ENCODE peak calls at places on chromosome 22, in seven cellular contexts. V is HepG2, D is cardiac fibroblast, J is GM12865, T is spleen, R is fibroblast of lung, O is psoas muscle. B is an unnamed sample.

GRCh38 chr22:30208631-30209603 is 37.6 kb downstream of the LIF start:
- DNase-seq in V (peak), D (peak), J (no peak), T (no peak), R (peak), O (peak), B (peak)

GRCh38 chr22:38097557-38098409 is 12.7 kb downstream of the BAIAP2L2 start:
- DNase-seq in V (no peak), D (no peak), J (peak), T (no peak), R (no peak), O (no peak), B (no peak)

GRCh38 chr22:39114157-39114511 is 17.1 kb downstream of the APOBEC3H start:
- DNase-seq in V (no peak), D (no peak), J (no peak), T (no peak), R (no peak), O (peak), B (no peak)

GRCh38 chr22:30310881-30311771 is 15.6 kb downstream of the TBC1D10A start:
- DNase-seq in V (no peak), D (no peak), J (no peak), T (no peak), R (peak), O (peak), B (no peak)

GRCh38 chr22:37816543-37817180 is 6.5 kb upstream of the GALR3 start:
- DNase-seq in V (no peak), D (no peak), J (no peak), T (no peak), R (no peak), O (no peak), B (no peak)

GRCh38 chr22:46299101-46299500 is 2.4 kb downstream of the GTSE1 start:
- DNase-seq in V (no peak), D (no peak), J (no peak), T (peak), R (no peak), O (no peak), B (no peak)

GRCh38 chr22:26367402-26368245 is 61.4 kb upstream of the ASPHD2 start:
- DNase-seq in V (peak), D (peak), J (peak), T (no peak), R (peak), O (no peak), B (peak)

GRCh38 chr22:21727159-21727558 is 8.4 kb downstream of the YPEL1 start:
- DNase-seq in V (no peak), D (no peak), J (no peak), T (no peak), R (no peak), O (no peak), B (no peak)

GRCh38 chr22:46131151-46131587 is 19.2 kb upstream of the PPARA start:
- DNase-seq in V (no peak), D (no peak), J (no peak), T (no peak), R (no peak), O (no peak), B (no peak)

GRCh38 chr22:37607912-37608476 is 640 bp upstream of the GGA1 start:
- DNase-seq in V (no peak), D (no peak), J (no peak), T (no peak), R (no peak), O (no peak), B (no peak)

GRCh38 chr22:47865626-47866025 is 1103.2 kb downstream of the TBC1D22A start:
- DNase-seq in V (no peak), D (no peak), J (no peak), T (no peak), R (no peak), O (no peak), B (no peak)

GRCh38 chr22:47095395-47096122 is 333.1 kb downstream of the TBC1D22A start:
- DNase-seq in V (no peak), D (no peak), J (no peak), T (no peak), R (peak), O (no peak), B (no peak)

DNA sequence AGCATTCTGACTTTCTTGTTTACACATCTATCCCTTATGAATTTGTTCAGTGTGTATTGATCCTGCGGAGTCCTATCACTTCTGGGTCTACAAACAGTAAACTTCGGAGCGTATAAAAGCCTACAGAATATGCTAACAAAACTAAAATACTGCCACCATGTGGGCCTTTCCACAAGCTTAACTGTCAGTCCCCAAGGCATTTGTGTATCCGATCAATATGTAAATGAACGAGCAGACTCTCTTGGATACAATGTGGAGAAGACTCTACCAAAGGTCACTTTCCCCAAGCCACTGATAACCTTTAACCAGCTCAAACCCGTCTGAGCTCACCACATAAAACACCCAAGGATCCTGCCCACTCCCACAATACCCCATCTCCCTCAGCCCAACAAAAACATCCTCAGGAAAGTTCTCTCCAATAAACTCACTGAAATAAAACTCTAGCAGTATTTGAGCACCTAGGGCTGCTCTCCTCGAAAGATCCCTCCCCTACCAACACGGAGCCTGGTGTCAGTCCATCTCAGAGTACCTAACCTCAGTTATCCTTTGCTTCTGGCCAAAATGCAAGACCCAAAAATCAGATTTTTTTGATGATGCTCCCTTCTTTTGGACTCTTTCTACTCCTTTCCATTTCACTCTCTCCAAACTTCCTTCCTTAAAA is 17.8 kb downstream of the ADA2 start:
- DNase-seq in V (peak), D (peak), J (no peak), T (no peak), R (peak), O (peak), B (peak)
- TF ChIP-seq CTCF in V (peak), D (peak), J (no peak), T (no peak), R (peak), O (peak), B (peak)

GRCh38 chr22:48972979-48973693 is 854.5 kb downstream of the BRD1 start:
- DNase-seq in V (no peak), D (no peak), J (no peak), T (no peak), R (no peak), O (no peak), B (no peak)

GRCh38 chr22:48973694-48974041 is 854.0 kb downstream of the BRD1 start:
- DNase-seq in V (no peak), D (no peak), J (no peak), T (no peak), R (no peak), O (no peak), B (no peak)

GRCh38 chr22:48968201-48968959 is 859.3 kb downstream of the BRD1 start:
- DNase-seq in V (peak), D (no peak), J (no peak), T (peak), R (no peak), O (no peak), B (no peak)
- TF ChIP-seq CTCF in V (peak), D (no peak), J (no peak), T (no peak), R (no peak), O (no peak), B (no peak)

GRCh38 chr22:41512421-41513194 is 31.7 kb downstream of the POLR3H start:
- DNase-seq in V (peak), D (peak), J (no peak), T (no peak), R (peak), O (peak), B (peak)

GRCh38 chr22:41504397-41504796 is 35.5 kb downstream of the ACO2 start:
- DNase-seq in V (no peak), D (peak), J (peak), T (no peak), R (no peak), O (peak), B (no peak)

GRCh38 chr22:41507330-41508063 is 36.8 kb downstream of the POLR3H start:
- DNase-seq in V (no peak), D (no peak), J (no peak), T (no peak), R (no peak), O (peak), B (no peak)

GRCh38 chr22:41511521-41511968 is 32.7 kb downstream of the POLR3H start:
- DNase-seq in V (no peak), D (no peak), J (no peak), T (no peak), R (no peak), O (peak), B (peak)

GRCh38 chr22:41508770-41509170 is 35.5 kb downstream of the POLR3H start:
- DNase-seq in V (no peak), D (no peak), J (no peak), T (no peak), R (no peak), O (peak), B (no peak)
- TF ChIP-seq CTCF in V (no peak), D (peak), J (no peak), T (no peak), R (no peak), O (no peak), B (no peak)

GRCh38 chr22:19760652-19761002 is at the start of gene TBX1:
- DNase-seq in V (no peak), D (no peak), J (no peak), T (no peak), R (no peak), O (no peak), B (no peak)
- TF ChIP-seq CTCF in V (no peak), D (no peak), J (no peak), T (no peak), R (no peak), O (no peak), B (no peak)

GRCh38 chr22:19869497-19870152 is 15.0 kb upstream of the GNB1L start:
- DNase-seq in V (no peak), D (no peak), J (no peak), T (peak), R (no peak), O (peak), B (no peak)
- TF ChIP-seq CTCF in V (no peak), D (no peak), J (no peak), T (no peak), R (no peak), O (no peak), B (no peak)

GRCh38 chr22:31659246-31659645 is 2.8 kb downstream of the PISD start:
- DNase-seq in V (no peak), D (no peak), J (no peak), T (no peak), R (peak), O (no peak), B (no peak)

GRCh38 chr22:31662668-31663037 is 638 bp upstream of the PISD start:
- DNase-seq in V (no peak), D (no peak), J (no peak), T (no peak), R (no peak), O (no peak), B (no peak)

GRCh38 chr22:31661851-31662667 is at the start of gene PISD:
- DNase-seq in V (peak), D (peak), J (peak), T (peak), R (peak), O (peak), B (peak)
- TF ChIP-seq CTCF in V (no peak), D (no peak), J (no peak), T (no peak), R (no peak), O (no peak), B (no peak)

GRCh38 chr22:29032584-29032983 is 29.0 kb downstream of the C22orf31 start:
- DNase-seq in V (no peak), D (peak), J (no peak), T (no peak), R (peak), O (no peak), B (peak)

GRCh38 chr22:29030618-29031235 is 30.9 kb downstream of the C22orf31 start:
- DNase-seq in V (peak), D (peak), J (no peak), T (peak), R (peak), O (peak), B (peak)

GRCh38 chr22:29031236-29031982 is 30.2 kb downstream of the C22orf31 start:
- DNase-seq in V (peak), D (peak), J (no peak), T (no peak), R (peak), O (peak), B (peak)

GRCh38 chr22:29030016-29030617 is 31.5 kb downstream of the C22orf31 start:
- DNase-seq in V (peak), D (peak), J (no peak), T (no peak), R (peak), O (no peak), B (peak)

GRCh38 chr22:29032014-29032475 is 29.6 kb downstream of the C22orf31 start:
- DNase-seq in V (peak), D (no peak), J (no peak), T (no peak), R (no peak), O (no peak), B (no peak)
- TF ChIP-seq CTCF in V (peak), D (no peak), J (no peak), T (no peak), R (peak), O (no peak), B (no peak)

GRCh38 chr22:36497910-36498669 is 8.8 kb downstream of the FOXRED2 start:
- DNase-seq in V (no peak), D (no peak), J (no peak), T (no peak), R (no peak), O (no peak), B (no peak)
- TF ChIP-seq CTCF in V (no peak), D (peak), J (no peak), T (no peak), R (no peak), O (no peak), B (no peak)

GRCh38 chr22:43889366-43890253 is 2.2 kb downstream of the PNPLA5 start:
- DNase-seq in V (no peak), D (peak), J (no peak), T (peak), R (peak), O (peak), B (no peak)
- TF ChIP-seq CTCF in V (peak), D (no peak), J (no peak), T (no peak), R (peak), O (no peak), B (no peak)